ENCODE peak calls at places on chromosomes 11 and 22, in eight cellular contexts. One of them, this sample, is unnamed.

GRCh38 chr22:37052386-37053309 is 1.1 kb downstream of the KCTD17 start:
- DNase-seq in natural killer cell: no peak
- DNase-seq in fibroblast of mammary gland: no peak
- DNase-seq in endothelial cell: no peak
- DNase-seq in right lobe of liver: no peak
- DNase-seq in GM06990: no peak
- DNase-seq in prostate gland: no peak
- DNase-seq in CD8-positive, alpha-beta T cell: no peak
- DNase-seq in this sample: no peak

GRCh38 chr11:16460508-16460907 is 104.2 kb upstream of the SOX6 start:
- DNase-seq in endothelial cell: no peak
- DNase-seq in natural killer cell: no peak
- DNase-seq in CD8-positive, alpha-beta T cell: no peak
- DNase-seq in GM06990: no peak
- DNase-seq in fibroblast of mammary gland: no peak
- DNase-seq in right lobe of liver: no peak
- DNase-seq in prostate gland: no peak
- DNase-seq in this sample: no peak

GRCh38 chr22:40312050-40312449 is 34.2 kb upstream of the ADSL start:
- DNase-seq in CD8-positive, alpha-beta T cell: no peak
- DNase-seq in GM06990: no peak
- DNase-seq in prostate gland: no peak
- DNase-seq in endothelial cell: no peak
- DNase-seq in right lobe of liver: no peak
- DNase-seq in fibroblast of mammary gland: no peak
- DNase-seq in natural killer cell: no peak
- DNase-seq in this sample: no peak

GRCh38 chr22:49527611-49528419 is 299.9 kb downstream of the BRD1 start:
- DNase-seq in right lobe of liver: no peak
- DNase-seq in endothelial cell: no peak
- DNase-seq in fibroblast of mammary gland: no peak
- DNase-seq in CD8-positive, alpha-beta T cell: no peak
- DNase-seq in prostate gland: no peak
- DNase-seq in natural killer cell: no peak
- DNase-seq in GM06990: no peak
- DNase-seq in this sample: no peak

GRCh38 chr11:106961518-106961917 is 56.8 kb downstream of the GUCY1A2 start:
- DNase-seq in right lobe of liver: no peak
- DNase-seq in GM06990: no peak
- DNase-seq in endothelial cell: no peak
- DNase-seq in prostate gland: no peak
- DNase-seq in natural killer cell: no peak
- DNase-seq in fibroblast of mammary gland: peak
- DNase-seq in CD8-positive, alpha-beta T cell: no peak
- DNase-seq in this sample: no peak

GRCh38 chr11:2265396-2265795 is 5.0 kb downstream of the ASCL2 start:
- DNase-seq in natural killer cell: peak
- DNase-seq in right lobe of liver: no peak
- DNase-seq in GM06990: no peak
- DNase-seq in endothelial cell: no peak
- DNase-seq in prostate gland: no peak
- DNase-seq in CD8-positive, alpha-beta T cell: no peak
- DNase-seq in fibroblast of mammary gland: no peak
- DNase-seq in this sample: no peak

GRCh38 chr11:74138021-74138420 is 32.8 kb downstream of the C2CD3 start:
- DNase-seq in CD8-positive, alpha-beta T cell: no peak
- DNase-seq in endothelial cell: no peak
- DNase-seq in right lobe of liver: no peak
- DNase-seq in prostate gland: no peak
- DNase-seq in natural killer cell: no peak
- DNase-seq in fibroblast of mammary gland: no peak
- DNase-seq in GM06990: no peak
- DNase-seq in this sample: no peak

GRCh38 chr22:50262460-50262911 is 1.0 kb upstream of the MAPK12 start:
- DNase-seq in endothelial cell: no peak
- DNase-seq in CD8-positive, alpha-beta T cell: no peak
- DNase-seq in fibroblast of mammary gland: peak
- DNase-seq in natural killer cell: no peak
- DNase-seq in right lobe of liver: no peak
- DNase-seq in GM06990: no peak
- DNase-seq in prostate gland: no peak
- DNase-seq in this sample: no peak

GRCh38 chr11:97498891-97499290 is 1109.1 kb downstream of the JRKL start:
- DNase-seq in prostate gland: no peak
- DNase-seq in right lobe of liver: no peak
- DNase-seq in CD8-positive, alpha-beta T cell: no peak
- DNase-seq in natural killer cell: no peak
- DNase-seq in GM06990: no peak
- DNase-seq in fibroblast of mammary gland: no peak
- DNase-seq in endothelial cell: no peak
- DNase-seq in this sample: no peak

GRCh38 chr11:34243620-34244493 is 114.0 kb downstream of the ABTB2 start:
- DNase-seq in fibroblast of mammary gland: peak
- DNase-seq in endothelial cell: no peak
- DNase-seq in prostate gland: peak
- DNase-seq in right lobe of liver: peak
- DNase-seq in CD8-positive, alpha-beta T cell: no peak
- DNase-seq in GM06990: peak
- DNase-seq in natural killer cell: no peak
- DNase-seq in this sample: peak

GRCh38 chr22:49298834-49299750 is 528.6 kb downstream of the BRD1 start:
- DNase-seq in CD8-positive, alpha-beta T cell: no peak
- DNase-seq in fibroblast of mammary gland: no peak
- DNase-seq in prostate gland: no peak
- DNase-seq in endothelial cell: no peak
- DNase-seq in GM06990: no peak
- DNase-seq in right lobe of liver: no peak
- DNase-seq in natural killer cell: no peak
- DNase-seq in this sample: no peak

GRCh38 chr22:33653525-33654063 is 266.7 kb downstream of the LARGE1 start:
- DNase-seq in GM06990: no peak
- DNase-seq in CD8-positive, alpha-beta T cell: no peak
- DNase-seq in endothelial cell: no peak
- DNase-seq in fibroblast of mammary gland: no peak
- DNase-seq in right lobe of liver: no peak
- DNase-seq in prostate gland: no peak
- DNase-seq in natural killer cell: no peak
- DNase-seq in this sample: no peak

DNA sequence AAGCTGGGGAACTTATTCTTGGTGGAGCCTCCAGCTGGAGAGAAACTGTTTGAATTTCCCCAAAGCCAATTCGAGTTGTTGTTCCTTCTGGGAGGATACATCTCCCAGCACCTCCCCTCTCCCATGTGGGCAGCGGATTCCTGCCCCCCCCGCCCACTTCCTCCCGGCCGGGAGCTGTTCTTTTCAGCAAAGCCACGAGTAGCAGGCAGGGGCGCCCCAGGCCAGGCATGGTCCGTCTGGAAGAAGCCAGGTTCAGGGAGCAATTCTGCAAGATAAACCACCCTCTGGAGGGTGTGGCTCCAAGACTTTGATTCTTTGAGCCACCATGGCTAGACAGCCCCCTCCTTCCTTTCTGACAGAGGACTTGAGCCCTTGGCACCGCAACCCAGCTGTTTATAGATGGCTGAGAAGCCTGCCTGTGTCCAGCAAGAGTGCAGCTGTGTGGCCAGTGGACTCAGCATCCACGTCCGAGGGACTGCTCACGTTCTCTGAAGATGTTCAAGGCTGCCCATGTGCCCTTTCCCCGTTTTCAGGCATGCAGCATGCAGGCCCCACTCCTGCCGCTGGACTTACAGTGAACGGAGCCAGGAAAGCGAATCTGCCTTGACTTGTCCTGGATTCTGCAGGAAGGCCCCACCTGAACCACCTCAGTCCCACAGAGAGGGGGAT is 170.3 kb downstream of the CTTN start:
- DNase-seq in endothelial cell: peak
- DNase-seq in fibroblast of mammary gland: peak
- DNase-seq in GM06990: no peak
- DNase-seq in CD8-positive, alpha-beta T cell: no peak
- DNase-seq in prostate gland: peak
- DNase-seq in right lobe of liver: no peak
- DNase-seq in natural killer cell: no peak
- DNase-seq in this sample: no peak
- TF ChIP-seq CTCF in endothelial cell: no peak
- TF ChIP-seq CTCF in fibroblast of mammary gland: peak
- TF ChIP-seq CTCF in GM06990: no peak
- TF ChIP-seq CTCF in CD8-positive, alpha-beta T cell: no peak
- TF ChIP-seq CTCF in prostate gland: no peak
- TF ChIP-seq CTCF in right lobe of liver: no peak
- TF ChIP-seq CTCF in natural killer cell: no peak
- TF ChIP-seq CTCF in this sample: no peak

DNA sequence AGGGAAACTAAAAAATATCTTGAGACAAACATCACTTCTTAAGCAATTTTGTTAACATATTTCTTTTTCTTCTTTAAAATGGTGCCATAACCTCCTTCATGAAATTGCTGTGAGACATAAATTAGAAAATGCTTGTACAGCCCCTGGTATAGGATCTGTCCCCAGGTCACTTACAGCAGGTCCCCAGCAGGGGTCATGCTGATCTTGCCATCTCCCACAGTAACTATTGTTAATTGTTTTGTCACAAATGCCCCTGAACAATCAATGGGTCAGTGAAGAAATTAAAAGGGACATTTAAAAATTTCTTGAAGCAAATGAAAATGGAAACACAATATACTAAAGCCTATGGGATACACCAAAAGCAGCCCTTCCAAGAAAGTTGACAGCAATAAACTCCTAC is 99.8 kb upstream of the OR4B1 start:
- DNase-seq in CD8-positive, alpha-beta T cell: no peak
- DNase-seq in right lobe of liver: no peak
- DNase-seq in endothelial cell: peak
- DNase-seq in fibroblast of mammary gland: peak
- DNase-seq in natural killer cell: no peak
- DNase-seq in prostate gland: no peak
- DNase-seq in GM06990: no peak
- DNase-seq in this sample: no peak
- TF ChIP-seq CTCF in CD8-positive, alpha-beta T cell: peak
- TF ChIP-seq CTCF in right lobe of liver: peak
- TF ChIP-seq CTCF in endothelial cell: peak
- TF ChIP-seq CTCF in fibroblast of mammary gland: peak
- TF ChIP-seq CTCF in natural killer cell: no peak
- TF ChIP-seq CTCF in prostate gland: no peak
- TF ChIP-seq CTCF in GM06990: peak
- TF ChIP-seq CTCF in this sample: peak

DNA sequence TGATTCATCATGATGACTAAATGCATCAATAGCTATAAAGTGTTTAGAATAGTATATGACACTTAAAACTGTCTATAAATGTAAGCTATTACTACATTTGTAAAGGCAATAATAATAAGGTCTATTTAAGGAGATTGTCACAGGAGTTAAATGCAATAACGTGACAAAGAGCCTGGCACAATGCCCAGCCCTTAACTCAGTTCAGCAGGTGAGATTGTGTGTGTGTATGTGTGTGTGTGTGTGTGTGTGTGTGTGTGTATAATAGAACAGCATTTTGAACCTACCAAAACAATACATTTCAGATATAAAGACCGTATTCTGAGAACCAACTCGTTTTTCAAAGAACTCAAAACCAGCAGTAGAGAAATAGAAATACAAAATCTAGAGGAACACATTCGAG is 177.5 kb downstream of the MYO18B start:
- DNase-seq in natural killer cell: no peak
- DNase-seq in prostate gland: no peak
- DNase-seq in GM06990: no peak
- DNase-seq in endothelial cell: no peak
- DNase-seq in CD8-positive, alpha-beta T cell: no peak
- DNase-seq in right lobe of liver: no peak
- DNase-seq in fibroblast of mammary gland: no peak
- DNase-seq in this sample: no peak
- TF ChIP-seq CTCF in natural killer cell: no peak
- TF ChIP-seq CTCF in prostate gland: no peak
- TF ChIP-seq CTCF in GM06990: no peak
- TF ChIP-seq CTCF in endothelial cell: no peak
- TF ChIP-seq CTCF in CD8-positive, alpha-beta T cell: no peak
- TF ChIP-seq CTCF in right lobe of liver: no peak
- TF ChIP-seq CTCF in fibroblast of mammary gland: no peak
- TF ChIP-seq CTCF in this sample: no peak

GRCh38 chr11:868802-869201 is 26.1 kb downstream of the TSPAN4 start:
- DNase-seq in right lobe of liver: no peak
- DNase-seq in CD8-positive, alpha-beta T cell: no peak
- DNase-seq in GM06990: no peak
- DNase-seq in fibroblast of mammary gland: no peak
- DNase-seq in natural killer cell: no peak
- DNase-seq in prostate gland: no peak
- DNase-seq in endothelial cell: no peak
- DNase-seq in this sample: no peak

GRCh38 chr11:869399-870126 is 26.9 kb downstream of the TSPAN4 start:
- DNase-seq in CD8-positive, alpha-beta T cell: no peak
- DNase-seq in right lobe of liver: no peak
- DNase-seq in natural killer cell: no peak
- DNase-seq in prostate gland: no peak
- DNase-seq in fibroblast of mammary gland: no peak
- DNase-seq in endothelial cell: no peak
- DNase-seq in GM06990: no peak
- DNase-seq in this sample: no peak

GRCh38 chr11:870418-870817 is 27.8 kb downstream of the TSPAN4 start:
- DNase-seq in right lobe of liver: no peak
- DNase-seq in endothelial cell: no peak
- DNase-seq in CD8-positive, alpha-beta T cell: no peak
- DNase-seq in fibroblast of mammary gland: no peak
- DNase-seq in prostate gland: no peak
- DNase-seq in GM06990: no peak
- DNase-seq in natural killer cell: no peak
- DNase-seq in this sample: no peak

GRCh38 chr11:871472-871871 is 28.8 kb downstream of the TSPAN4 start:
- DNase-seq in endothelial cell: no peak
- DNase-seq in CD8-positive, alpha-beta T cell: no peak
- DNase-seq in GM06990: no peak
- DNase-seq in fibroblast of mammary gland: no peak
- DNase-seq in natural killer cell: no peak
- DNase-seq in prostate gland: no peak
- DNase-seq in right lobe of liver: no peak
- DNase-seq in this sample: no peak

GRCh38 chr11:870127-870413 is 27.4 kb downstream of the TSPAN4 start:
- DNase-seq in natural killer cell: no peak
- DNase-seq in prostate gland: no peak
- DNase-seq in endothelial cell: peak
- DNase-seq in fibroblast of mammary gland: no peak
- DNase-seq in right lobe of liver: no peak
- DNase-seq in CD8-positive, alpha-beta T cell: no peak
- DNase-seq in GM06990: no peak
- DNase-seq in this sample: no peak
- TF ChIP-seq CTCF in natural killer cell: no peak
- TF ChIP-seq CTCF in prostate gland: no peak
- TF ChIP-seq CTCF in endothelial cell: no peak
- TF ChIP-seq CTCF in fibroblast of mammary gland: no peak
- TF ChIP-seq CTCF in right lobe of liver: peak
- TF ChIP-seq CTCF in CD8-positive, alpha-beta T cell: no peak
- TF ChIP-seq CTCF in GM06990: no peak
- TF ChIP-seq CTCF in this sample: no peak

DNA sequence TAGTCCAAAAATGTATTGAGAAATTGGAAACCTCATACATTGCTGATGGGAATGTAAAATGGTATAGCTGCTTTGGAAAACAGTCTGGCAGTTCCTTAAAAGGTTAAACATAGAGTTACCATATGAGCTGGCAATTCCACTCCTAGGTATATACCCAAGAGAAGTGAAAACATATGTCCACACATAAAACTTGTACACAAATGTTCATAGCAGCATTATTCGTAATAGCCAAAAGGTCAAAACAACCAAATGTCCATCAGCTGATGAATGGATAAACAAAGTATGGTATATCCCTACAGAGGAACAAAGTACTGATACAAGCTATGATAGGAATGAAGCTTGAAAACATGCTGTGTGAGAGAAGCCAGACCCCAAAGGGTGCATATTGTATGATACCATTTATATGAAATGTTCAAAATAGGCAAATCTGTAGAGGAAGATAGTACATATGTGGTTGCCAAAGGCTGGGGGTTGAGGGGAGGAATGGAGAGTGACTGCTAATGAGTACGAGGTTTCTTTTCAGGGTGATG is 85.7 kb downstream of the ZBTB16 start:
- DNase-seq in prostate gland: no peak
- DNase-seq in CD8-positive, alpha-beta T cell: no peak
- DNase-seq in natural killer cell: no peak
- DNase-seq in right lobe of liver: no peak
- DNase-seq in fibroblast of mammary gland: peak
- DNase-seq in GM06990: no peak
- DNase-seq in endothelial cell: no peak
- DNase-seq in this sample: no peak
- TF ChIP-seq CTCF in prostate gland: no peak
- TF ChIP-seq CTCF in CD8-positive, alpha-beta T cell: no peak
- TF ChIP-seq CTCF in natural killer cell: no peak
- TF ChIP-seq CTCF in right lobe of liver: no peak
- TF ChIP-seq CTCF in fibroblast of mammary gland: no peak
- TF ChIP-seq CTCF in GM06990: no peak
- TF ChIP-seq CTCF in endothelial cell: no peak
- TF ChIP-seq CTCF in this sample: no peak